ENCODE peak calls at places on chromosomes 4 and X, in four cellular contexts. One of them, this sample, is unnamed.

GRCh38 chr4:69640289-69640688 is 847 bp upstream of the UGT2A2 start:
- DNase-seq in B cell: no peak
- DNase-seq in neural crest cell: no peak
- DNase-seq in endothelial cell: no peak
- DNase-seq in this sample: no peak

GRCh38 chrX:125101971-125102750 is 217.5 kb upstream of the TEX13C start:
- DNase-seq in B cell: no peak
- DNase-seq in neural crest cell: no peak
- DNase-seq in endothelial cell: no peak
- DNase-seq in this sample: no peak

GRCh38 chr4:189834586-189834985 is 106.1 kb upstream of the FRG1 start:
- DNase-seq in B cell: no peak
- DNase-seq in neural crest cell: no peak
- DNase-seq in endothelial cell: no peak
- DNase-seq in this sample: no peak

GRCh38 chrX:54430519-54430918 is 9.7 kb upstream of the TSR2 start:
- DNase-seq in endothelial cell: no peak
- DNase-seq in B cell: no peak
- DNase-seq in neural crest cell: no peak
- DNase-seq in this sample: no peak

GRCh38 chr4:153465922-153466636 is at the start of gene TMEM131L:
- DNase-seq in B cell: peak
- DNase-seq in endothelial cell: peak
- DNase-seq in neural crest cell: peak
- DNase-seq in this sample: peak

GRCh38 chr4:137905930-137906329 is 336.2 kb downstream of the SLC7A11 start:
- DNase-seq in endothelial cell: no peak
- DNase-seq in neural crest cell: no peak
- DNase-seq in B cell: no peak
- DNase-seq in this sample: no peak

GRCh38 chr4:8182858-8183725 is 16.0 kb upstream of the SH3TC1 start:
- DNase-seq in neural crest cell: no peak
- DNase-seq in B cell: no peak
- DNase-seq in endothelial cell: no peak
- DNase-seq in this sample: no peak

GRCh38 chr4:123559955-123560669 is 163.5 kb downstream of the SPRY1 start:
- DNase-seq in endothelial cell: no peak
- DNase-seq in neural crest cell: no peak
- DNase-seq in B cell: no peak
- DNase-seq in this sample: no peak

GRCh38 chrX:28659269-28659668 is 72.0 kb downstream of the IL1RAPL1 start:
- DNase-seq in B cell: no peak
- DNase-seq in endothelial cell: peak
- DNase-seq in neural crest cell: no peak
- DNase-seq in this sample: no peak
- TF ChIP-seq CTCF in B cell: peak
- TF ChIP-seq CTCF in endothelial cell: peak
- TF ChIP-seq CTCF in neural crest cell: peak
- TF ChIP-seq CTCF in this sample: no peak

DNA sequence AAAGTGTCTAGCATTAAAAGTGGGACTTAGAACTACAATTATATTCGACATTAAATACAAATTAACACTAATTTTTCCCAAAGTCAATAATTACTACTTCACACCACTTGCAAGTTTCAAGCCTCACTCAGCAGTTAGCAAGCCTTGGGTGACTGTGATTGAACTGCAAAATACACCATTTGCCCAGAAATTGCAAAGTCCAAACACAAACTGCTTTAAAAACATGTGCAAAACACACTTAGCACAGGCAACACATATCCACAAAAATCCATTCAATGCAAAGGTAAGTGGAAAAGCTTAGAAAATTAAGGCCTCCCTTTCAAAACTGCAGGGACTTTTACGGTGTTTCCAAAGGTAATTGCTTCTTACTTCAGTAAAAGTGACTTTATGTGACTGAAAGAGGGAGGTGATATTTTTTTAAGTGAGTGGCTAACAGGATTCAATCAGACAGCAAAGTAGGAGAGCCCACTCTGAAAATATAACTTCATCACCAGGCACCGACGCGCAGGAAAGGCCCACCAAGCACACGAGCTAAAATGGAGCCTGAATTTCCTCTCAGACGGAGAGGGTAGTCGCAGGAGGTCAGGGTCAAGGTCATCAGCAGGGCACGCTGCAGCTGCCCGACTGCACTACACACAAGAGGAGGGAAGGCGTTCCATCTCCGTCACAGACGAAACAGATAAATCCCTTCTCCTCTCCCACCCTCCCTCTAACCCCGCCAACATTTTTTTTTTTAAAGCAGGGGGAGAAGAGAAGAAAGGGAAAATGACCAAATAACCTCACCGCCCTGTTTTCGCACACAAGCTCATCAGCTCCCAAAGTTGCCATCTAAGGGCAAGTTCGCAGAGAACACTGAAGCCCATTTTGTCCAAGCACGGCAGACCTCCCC is 3.1 kb downstream of the ZNF827 start:
- DNase-seq in neural crest cell: peak
- DNase-seq in B cell: peak
- DNase-seq in endothelial cell: peak
- DNase-seq in this sample: peak
- TF ChIP-seq CTCF in neural crest cell: no peak
- TF ChIP-seq CTCF in B cell: no peak
- TF ChIP-seq CTCF in endothelial cell: no peak
- TF ChIP-seq CTCF in this sample: no peak

GRCh38 chrX:47501226-47502071 is 18.4 kb upstream of the ZNF41 start:
- DNase-seq in neural crest cell: no peak
- DNase-seq in B cell: no peak
- DNase-seq in endothelial cell: no peak
- DNase-seq in this sample: no peak

GRCh38 chrX:47500541-47500940 is 17.5 kb upstream of the ZNF41 start:
- DNase-seq in neural crest cell: no peak
- DNase-seq in endothelial cell: no peak
- DNase-seq in B cell: no peak
- DNase-seq in this sample: no peak

GRCh38 chrX:47499291-47499690 is 16.3 kb upstream of the ZNF41 start:
- DNase-seq in neural crest cell: no peak
- DNase-seq in endothelial cell: no peak
- DNase-seq in B cell: no peak
- DNase-seq in this sample: no peak

GRCh38 chrX:47498411-47498810 is 15.4 kb upstream of the ZNF41 start:
- DNase-seq in neural crest cell: no peak
- DNase-seq in endothelial cell: no peak
- DNase-seq in B cell: no peak
- DNase-seq in this sample: no peak

GRCh38 chrX:47497274-47497673 is 14.3 kb upstream of the ZNF41 start:
- DNase-seq in endothelial cell: no peak
- DNase-seq in B cell: no peak
- DNase-seq in neural crest cell: no peak
- DNase-seq in this sample: no peak
- TF ChIP-seq CTCF in endothelial cell: no peak
- TF ChIP-seq CTCF in B cell: no peak
- TF ChIP-seq CTCF in neural crest cell: peak
- TF ChIP-seq CTCF in this sample: no peak

DNA sequence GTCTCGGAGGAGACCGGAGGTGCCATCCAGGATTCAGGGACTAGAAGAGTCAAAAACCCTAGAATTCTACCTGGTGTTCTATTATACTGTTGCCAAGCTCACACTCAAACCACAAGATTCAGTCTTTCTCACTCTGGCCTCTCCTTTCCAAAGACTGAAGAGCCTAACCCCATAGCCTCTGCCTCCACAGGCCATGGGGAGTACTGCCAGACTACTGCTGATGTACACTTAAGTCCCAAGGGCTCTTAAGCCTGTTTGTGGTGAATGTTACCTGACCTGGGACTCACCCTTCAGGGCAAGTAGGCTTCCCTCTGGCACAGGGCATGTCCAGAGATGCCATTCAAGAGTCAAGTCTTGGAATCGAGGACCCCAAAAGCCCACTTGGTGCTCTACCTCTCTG is 58.9 kb upstream of the IRS4 start:
- DNase-seq in B cell: no peak
- DNase-seq in neural crest cell: no peak
- DNase-seq in endothelial cell: no peak
- DNase-seq in this sample: no peak
- TF ChIP-seq CTCF in B cell: no peak
- TF ChIP-seq CTCF in neural crest cell: no peak
- TF ChIP-seq CTCF in endothelial cell: no peak
- TF ChIP-seq CTCF in this sample: no peak

DNA sequence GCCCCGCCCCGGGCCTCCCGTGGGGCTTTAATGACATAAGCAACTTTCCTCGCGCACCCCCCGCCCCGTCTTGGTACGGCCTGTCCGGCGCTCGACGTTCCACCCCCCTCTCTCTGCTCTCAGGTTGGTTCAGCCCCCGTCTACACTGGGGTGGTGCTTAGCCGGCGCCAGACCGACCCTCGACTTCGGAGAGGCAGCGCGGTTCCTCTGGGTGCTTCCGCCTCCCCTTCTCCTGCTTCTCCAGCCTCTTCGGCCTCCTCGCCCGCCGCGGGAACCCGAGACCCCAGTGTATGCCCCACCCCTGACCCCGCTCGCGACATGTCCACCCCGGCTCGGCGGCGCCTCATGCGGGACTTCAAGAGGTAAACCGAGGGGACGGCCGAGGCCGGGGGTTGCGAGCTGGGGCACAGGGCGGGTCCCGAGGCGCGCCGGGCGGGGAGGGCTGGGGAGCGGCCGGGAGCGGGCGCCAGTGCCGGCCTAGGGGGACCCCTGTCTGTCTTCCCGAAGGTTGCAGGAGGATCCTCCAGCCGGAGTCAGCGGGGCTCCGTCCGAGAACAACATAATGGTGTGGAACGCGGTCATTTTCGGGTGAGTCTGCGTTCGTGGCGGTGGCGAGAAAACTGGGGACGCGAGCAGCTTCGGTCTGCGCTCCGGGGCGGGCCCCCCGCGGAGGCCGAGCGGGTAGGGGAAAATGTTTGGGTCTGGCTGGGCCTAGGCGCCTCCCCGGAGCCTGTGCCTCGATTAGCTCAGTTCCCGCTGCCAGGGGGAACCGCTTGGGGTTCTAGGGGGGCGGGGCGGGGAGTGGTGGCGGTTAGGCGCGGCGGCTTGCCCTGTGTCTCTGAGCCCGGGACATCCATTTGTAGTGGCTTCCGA is at the start of gene UBE2A:
- DNase-seq in neural crest cell: peak
- DNase-seq in B cell: peak
- DNase-seq in endothelial cell: peak
- DNase-seq in this sample: peak
- TF ChIP-seq CTCF in neural crest cell: peak
- TF ChIP-seq CTCF in B cell: no peak
- TF ChIP-seq CTCF in endothelial cell: peak
- TF ChIP-seq CTCF in this sample: no peak

GRCh38 chrX:27998666-27999065 is 17.4 kb upstream of the DCAF8L1 start:
- DNase-seq in B cell: no peak
- DNase-seq in neural crest cell: no peak
- DNase-seq in endothelial cell: no peak
- DNase-seq in this sample: no peak

GRCh38 chrX:27996132-27996531 is 14.9 kb upstream of the DCAF8L1 start:
- DNase-seq in neural crest cell: no peak
- DNase-seq in B cell: no peak
- DNase-seq in endothelial cell: no peak
- DNase-seq in this sample: no peak

GRCh38 chrX:27995611-27996010 is 14.4 kb upstream of the DCAF8L1 start:
- DNase-seq in B cell: no peak
- DNase-seq in neural crest cell: no peak
- DNase-seq in endothelial cell: no peak
- DNase-seq in this sample: no peak

DNA sequence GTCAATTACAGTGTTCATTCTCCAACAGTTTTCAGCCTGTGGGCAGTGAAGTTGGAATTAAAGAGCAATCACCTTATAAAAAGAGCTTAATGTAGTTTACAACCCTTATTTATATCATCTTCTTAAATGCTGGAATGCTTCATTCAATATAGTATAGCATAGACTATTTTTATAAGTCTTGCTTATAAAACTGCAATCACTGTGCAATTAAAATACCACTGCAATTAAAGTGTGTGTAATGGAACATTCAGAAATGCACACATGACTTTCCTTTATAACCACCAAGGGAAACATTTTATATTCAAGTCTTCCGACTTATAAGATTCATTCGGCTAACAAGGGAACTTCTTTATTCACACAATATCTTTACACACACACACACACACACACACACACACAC is 16.4 kb upstream of the DCAF8L1 start:
- DNase-seq in B cell: no peak
- DNase-seq in neural crest cell: no peak
- DNase-seq in endothelial cell: no peak
- DNase-seq in this sample: no peak
- TF ChIP-seq CTCF in B cell: no peak
- TF ChIP-seq CTCF in neural crest cell: no peak
- TF ChIP-seq CTCF in endothelial cell: no peak
- TF ChIP-seq CTCF in this sample: no peak

GRCh38 chr4:20844311-20844710 is 144.1 kb downstream of the PACRGL start:
- DNase-seq in endothelial cell: no peak
- DNase-seq in B cell: no peak
- DNase-seq in neural crest cell: no peak
- DNase-seq in this sample: no peak
- TF ChIP-seq CTCF in endothelial cell: no peak
- TF ChIP-seq CTCF in B cell: no peak
- TF ChIP-seq CTCF in neural crest cell: no peak
- TF ChIP-seq CTCF in this sample: no peak

This sample was measured in GM20000.